ENCODE peak calls at places on chromosome 12, in seven cellular contexts. Y is HCT116; E is neuronal stem cell; S is naive thymus-derived CD4-positive, alpha-beta T cell; G is BE2C; B is aorta; R is Panc1. P is an unnamed sample. For H3K4me1 and H3K36me3, the result is how much of the 10 kb centered on the place peaks cover.

GRCh38 chr12:110591508-110592051 is 8.5 kb upstream of the PPTC7 start:
- DNase-seq in S (no peak), Y (no peak), R (no peak), E (no peak), G (no peak), B (no peak), P (no peak)

GRCh38 chr12:96255077-96255476 is 60.9 kb downstream of the ELK3 start:
- DNase-seq in G (no peak), E (no peak), B (no peak), Y (no peak), R (no peak), S (no peak), P (no peak)

GRCh38 chr12:123949118-123949774 is 23.4 kb downstream of the CCDC92 start:
- DNase-seq in B (no peak), Y (no peak), R (no peak), E (no peak), G (no peak), S (no peak), P (no peak)

GRCh38 chr12:127583041-127583440 is 683.9 kb upstream of the TMEM132C start:
- DNase-seq in B (no peak), Y (no peak), R (no peak), G (no peak), S (no peak), E (no peak), P (no peak)

GRCh38 chr12:116123511-116124258 is 153.8 kb downstream of the MED13L start:
- DNase-seq in B (no peak), E (peak), R (no peak), Y (no peak), S (no peak), G (peak), P (no peak)

GRCh38 chr12:94049718-94050117 is 98.7 kb upstream of the PLXNC1 start:
- DNase-seq in S (no peak), G (peak), B (no peak), E (no peak), Y (no peak), R (no peak), P (no peak)

GRCh38 chr12:40286583-40286982 is 61.8 kb downstream of the LRRK2 start:
- DNase-seq in R (no peak), E (no peak), Y (no peak), G (no peak), B (no peak), S (no peak), P (no peak)

GRCh38 chr12:79534029-79534867 is 156.5 kb downstream of the PAWR start:
- DNase-seq in Y (no peak), B (no peak), R (no peak), S (no peak), E (no peak), G (no peak), P (no peak)

GRCh38 chr12:101877816-101878811 is 734 bp downstream of the DRAM1 start:
- DNase-seq in S (peak), B (no peak), E (no peak), Y (no peak), G (no peak), R (no peak), P (no peak)

GRCh38 chr12:88944403-88944802 is 364.1 kb upstream of the KITLG start:
- DNase-seq in R (no peak), E (no peak), G (no peak), S (no peak), B (no peak), Y (peak), P (no peak)

DNA sequence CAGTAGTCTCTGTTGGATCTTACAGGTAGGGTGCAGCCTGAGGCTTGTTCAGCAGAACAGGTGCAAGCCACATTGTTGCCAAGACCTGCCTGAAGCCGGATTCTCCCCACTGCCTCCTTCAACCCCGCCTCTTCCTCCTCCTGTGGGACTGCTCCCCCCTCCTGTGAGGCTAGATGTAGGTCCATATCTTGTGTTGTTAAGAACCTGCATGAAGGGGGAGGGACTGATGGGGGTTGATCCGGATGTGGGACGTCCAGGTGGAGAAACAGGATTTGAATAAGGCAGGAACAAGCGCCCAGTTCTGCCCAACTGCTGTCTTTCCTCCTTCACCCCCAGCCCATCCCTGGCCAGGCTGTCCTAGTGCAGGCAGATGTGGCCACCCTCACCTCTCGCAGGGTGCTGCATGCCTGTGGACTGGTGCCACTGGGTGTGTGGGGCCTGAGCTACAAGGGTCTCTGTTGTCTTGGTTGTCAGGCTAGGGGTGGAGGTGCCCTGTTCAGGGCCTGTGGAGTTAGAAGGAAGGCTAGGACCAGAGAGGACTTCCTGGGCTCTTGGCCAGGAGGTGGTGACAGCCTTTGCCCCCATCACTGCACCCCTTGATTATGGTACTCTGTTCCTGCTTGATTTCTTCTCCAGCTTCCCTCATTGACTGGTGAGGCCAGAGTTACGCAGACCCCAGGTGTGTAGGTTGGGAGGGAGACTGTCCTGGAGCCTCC is 1.4 kb downstream of the NR4A1 start:
- DNase-seq in G (no peak), B (no peak), E (no peak), Y (no peak), R (no peak), S (peak), P (no peak)
- H3K4me3 ChIP-seq in G (no peak), B (no peak), E (no peak), Y (peak), R (peak), S (peak), P (no peak)

GRCh38 chr12:15756822-15757221 is 32.4 kb downstream of the EPS8 start:
- DNase-seq in B (no peak), G (no peak), S (no peak), Y (no peak), E (no peak), R (no peak), P (no peak)
- H3K4me1 ChIP-seq in B (under half), G (under half), S (under half), Y (under half), E (under half), R (under half), P (under half)

GRCh38 chr12:113948151-113948914 is 17.8 kb downstream of the RBM19 start:
- DNase-seq in B (no peak), G (no peak), Y (no peak), S (no peak), E (no peak), R (no peak), P (no peak)
- H3K36me3 ChIP-seq in B (under half), G (half or more), Y (under half), S (half or more), E (half or more), R (under half), P (under half)

GRCh38 chr12:57612711-57613426 is 1.6 kb downstream of the ARHGEF25 start:
- DNase-seq in Y (no peak), S (no peak), B (no peak), R (no peak), E (no peak), G (no peak), P (no peak)
- H3K4me3 ChIP-seq in Y (no peak), S (no peak), B (no peak), R (no peak), E (no peak), G (no peak), P (no peak)

DNA sequence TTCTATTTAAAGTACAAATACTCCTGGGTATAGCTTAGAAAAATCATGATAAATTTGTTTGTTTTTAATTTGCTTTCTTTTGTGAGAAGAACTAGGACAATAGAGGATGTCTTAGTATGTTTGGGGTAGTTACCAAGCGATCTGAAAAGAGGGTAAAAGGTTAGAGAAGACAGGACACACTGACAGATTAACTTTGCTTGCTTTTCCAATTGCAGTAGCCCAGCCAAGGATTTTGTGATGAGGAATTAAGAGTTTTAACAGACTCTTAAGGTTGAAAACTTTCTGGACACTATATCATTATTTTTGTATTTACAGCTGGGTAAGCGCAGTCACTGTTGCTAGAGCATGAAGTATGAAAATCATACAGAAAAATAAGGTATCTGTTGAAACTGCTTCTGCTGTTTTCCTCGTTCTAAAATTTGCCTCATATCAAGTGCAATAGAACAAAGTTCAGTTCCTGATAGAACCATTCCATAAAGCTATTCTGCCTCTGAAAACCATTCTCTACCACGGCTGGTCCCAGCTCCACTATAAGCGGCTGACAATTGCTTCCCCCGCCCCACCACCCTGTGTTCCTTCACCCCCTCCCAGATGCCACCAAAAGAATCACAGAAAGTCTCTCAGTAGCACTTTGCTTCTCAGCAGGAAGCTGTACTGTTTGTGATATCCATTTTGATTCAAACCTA is 413.4 kb downstream of the BCAT1 start:
- DNase-seq in B (no peak), Y (no peak), E (no peak), S (no peak), G (no peak), R (no peak), P (no peak)
- H3K4me1 ChIP-seq in B (under half), Y (under half), E (under half), S (under half), G (under half), R (under half), P (under half)

P was measured in iPS DF 6.9.